ENCODE peak calls at places on chromosomes 16 and 17, in eight cellular contexts. One of them, this sample, is unnamed. For H3K4me1, the result is how much of the 10 kb centered on the place peaks cover.

GRCh38 chr16:69365901-69366300 is 14.3 kb upstream of the TMED6 start:
- DNase-seq in right lobe of liver: no peak
- DNase-seq in A549: no peak
- DNase-seq in body of pancreas: no peak
- DNase-seq in prostate gland: no peak
- DNase-seq in cardiac muscle cell: no peak
- DNase-seq in mucosa of descending colon: no peak
- DNase-seq in suprapubic skin: no peak
- DNase-seq in this sample: no peak

GRCh38 chr16:46894011-46894672 is 10.0 kb downstream of the GPT2 start:
- DNase-seq in body of pancreas: peak
- DNase-seq in mucosa of descending colon: no peak
- DNase-seq in A549: no peak
- DNase-seq in suprapubic skin: no peak
- DNase-seq in cardiac muscle cell: peak
- DNase-seq in prostate gland: peak
- DNase-seq in right lobe of liver: peak
- DNase-seq in this sample: no peak

GRCh38 chr16:77191259-77191969 is 424 bp downstream of the MON1B start:
- DNase-seq in mucosa of descending colon: peak
- DNase-seq in suprapubic skin: no peak
- DNase-seq in cardiac muscle cell: peak
- DNase-seq in right lobe of liver: peak
- DNase-seq in body of pancreas: peak
- DNase-seq in prostate gland: no peak
- DNase-seq in A549: peak
- DNase-seq in this sample: no peak

GRCh38 chr16:11914759-11915643 is 755 bp downstream of the GSPT1 start:
- DNase-seq in mucosa of descending colon: peak
- DNase-seq in cardiac muscle cell: peak
- DNase-seq in A549: peak
- DNase-seq in prostate gland: peak
- DNase-seq in suprapubic skin: no peak
- DNase-seq in body of pancreas: peak
- DNase-seq in right lobe of liver: peak
- DNase-seq in this sample: peak

GRCh38 chr17:12407495-12407894 is 258.2 kb upstream of the MYOCD start:
- DNase-seq in A549: no peak
- DNase-seq in body of pancreas: no peak
- DNase-seq in prostate gland: no peak
- DNase-seq in cardiac muscle cell: no peak
- DNase-seq in mucosa of descending colon: no peak
- DNase-seq in suprapubic skin: no peak
- DNase-seq in right lobe of liver: no peak
- DNase-seq in this sample: no peak

GRCh38 chr17:27494192-27495091 is 38.2 kb downstream of the KSR1 start:
- DNase-seq in mucosa of descending colon: peak
- DNase-seq in A549: peak
- DNase-seq in body of pancreas: peak
- DNase-seq in prostate gland: peak
- DNase-seq in cardiac muscle cell: peak
- DNase-seq in right lobe of liver: peak
- DNase-seq in suprapubic skin: peak
- DNase-seq in this sample: peak

GRCh38 chr17:82866521-82867214 is 26.8 kb upstream of the ZNF750 start:
- DNase-seq in mucosa of descending colon: peak
- DNase-seq in A549: no peak
- DNase-seq in body of pancreas: no peak
- DNase-seq in suprapubic skin: no peak
- DNase-seq in prostate gland: no peak
- DNase-seq in right lobe of liver: no peak
- DNase-seq in cardiac muscle cell: peak
- DNase-seq in this sample: no peak

GRCh38 chr16:52364500-52364899 is 182.4 kb downstream of the TOX3 start:
- DNase-seq in body of pancreas: no peak
- DNase-seq in right lobe of liver: no peak
- DNase-seq in suprapubic skin: no peak
- DNase-seq in mucosa of descending colon: no peak
- DNase-seq in A549: no peak
- DNase-seq in cardiac muscle cell: no peak
- DNase-seq in prostate gland: no peak
- DNase-seq in this sample: no peak

GRCh38 chr16:85891776-85892166 is 7.2 kb upstream of the IRF8 start:
- DNase-seq in suprapubic skin: no peak
- DNase-seq in cardiac muscle cell: no peak
- DNase-seq in prostate gland: no peak
- DNase-seq in mucosa of descending colon: no peak
- DNase-seq in body of pancreas: no peak
- DNase-seq in right lobe of liver: no peak
- DNase-seq in A549: no peak
- DNase-seq in this sample: no peak

DNA sequence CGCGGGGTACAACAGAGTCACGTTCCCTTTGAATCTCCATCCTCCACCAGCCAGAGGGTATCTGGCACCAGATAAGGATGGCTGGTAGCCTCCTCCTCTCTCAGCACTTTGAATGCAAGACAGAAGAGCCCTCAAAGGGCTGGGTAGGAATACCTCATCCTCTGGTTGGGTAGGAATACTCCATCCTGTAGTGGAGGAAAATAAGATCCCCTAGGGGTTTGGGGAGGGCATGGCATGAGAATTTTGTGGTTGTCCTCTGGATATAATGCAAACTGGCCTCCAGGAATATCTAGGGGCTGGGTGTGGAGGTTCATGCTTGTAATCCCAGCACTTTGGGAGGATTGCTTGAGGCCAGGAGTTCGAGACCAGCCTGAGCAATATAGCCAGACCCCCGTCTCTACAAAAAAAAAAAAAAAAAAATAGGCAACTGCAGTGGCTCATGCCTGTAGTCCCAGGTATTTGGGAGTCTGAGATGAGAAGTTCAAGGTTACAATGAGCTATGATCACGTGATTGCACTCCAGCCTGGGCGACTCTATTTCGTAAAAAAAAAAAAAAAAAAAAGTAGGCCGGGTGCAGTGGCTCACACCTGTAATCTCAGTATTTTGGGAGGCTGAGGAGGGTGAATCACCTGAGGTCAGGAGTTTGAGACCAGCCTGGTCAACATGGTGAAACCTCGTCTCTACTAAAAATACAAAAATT is 2.7 kb downstream of the IGFBP4 start:
- DNase-seq in suprapubic skin: no peak
- DNase-seq in body of pancreas: no peak
- DNase-seq in prostate gland: no peak
- DNase-seq in cardiac muscle cell: peak
- DNase-seq in A549: peak
- DNase-seq in mucosa of descending colon: no peak
- DNase-seq in right lobe of liver: no peak
- DNase-seq in this sample: no peak
- TF ChIP-seq CTCF in suprapubic skin: no peak
- TF ChIP-seq CTCF in body of pancreas: no peak
- TF ChIP-seq CTCF in prostate gland: peak
- TF ChIP-seq CTCF in cardiac muscle cell: no peak
- TF ChIP-seq CTCF in A549: no peak
- TF ChIP-seq CTCF in mucosa of descending colon: no peak
- TF ChIP-seq CTCF in right lobe of liver: peak
- TF ChIP-seq CTCF in this sample: no peak

GRCh38 chr16:68273896-68274295 is 9.6 kb downstream of the SLC7A6 start:
- DNase-seq in A549: no peak
- DNase-seq in cardiac muscle cell: no peak
- DNase-seq in suprapubic skin: no peak
- DNase-seq in right lobe of liver: no peak
- DNase-seq in prostate gland: no peak
- DNase-seq in mucosa of descending colon: no peak
- DNase-seq in body of pancreas: no peak
- DNase-seq in this sample: no peak

GRCh38 chr16:68274441-68274840 is 10.1 kb downstream of the SLC7A6 start:
- DNase-seq in suprapubic skin: no peak
- DNase-seq in A549: no peak
- DNase-seq in prostate gland: no peak
- DNase-seq in body of pancreas: no peak
- DNase-seq in cardiac muscle cell: no peak
- DNase-seq in mucosa of descending colon: no peak
- DNase-seq in right lobe of liver: no peak
- DNase-seq in this sample: no peak

GRCh38 chr16:68275611-68276191 is 11.4 kb downstream of the SLC7A6 start:
- DNase-seq in body of pancreas: no peak
- DNase-seq in prostate gland: peak
- DNase-seq in suprapubic skin: no peak
- DNase-seq in right lobe of liver: no peak
- DNase-seq in A549: no peak
- DNase-seq in cardiac muscle cell: no peak
- DNase-seq in mucosa of descending colon: no peak
- DNase-seq in this sample: no peak

GRCh38 chr16:68273459-68273858 is 9.1 kb downstream of the SLC7A6 start:
- DNase-seq in mucosa of descending colon: no peak
- DNase-seq in A549: no peak
- DNase-seq in body of pancreas: no peak
- DNase-seq in prostate gland: no peak
- DNase-seq in suprapubic skin: no peak
- DNase-seq in cardiac muscle cell: no peak
- DNase-seq in right lobe of liver: no peak
- DNase-seq in this sample: no peak

GRCh38 chr16:68276223-68276622 is 11.9 kb downstream of the SLC7A6 start:
- DNase-seq in mucosa of descending colon: no peak
- DNase-seq in prostate gland: no peak
- DNase-seq in right lobe of liver: no peak
- DNase-seq in A549: no peak
- DNase-seq in body of pancreas: no peak
- DNase-seq in cardiac muscle cell: no peak
- DNase-seq in suprapubic skin: no peak
- DNase-seq in this sample: no peak
- H3K4me1 ChIP-seq in mucosa of descending colon: under half
- H3K4me1 ChIP-seq in prostate gland: under half
- H3K4me1 ChIP-seq in right lobe of liver: under half
- H3K4me1 ChIP-seq in A549: under half
- H3K4me1 ChIP-seq in body of pancreas: under half
- H3K4me1 ChIP-seq in cardiac muscle cell: under half
- H3K4me1 ChIP-seq in suprapubic skin: half or more
- H3K4me1 ChIP-seq in this sample: half or more

GRCh38 chr16:30785126-30786106 is 1.6 kb downstream of the ZNF629 start:
- DNase-seq in mucosa of descending colon: no peak
- DNase-seq in body of pancreas: no peak
- DNase-seq in A549: no peak
- DNase-seq in right lobe of liver: no peak
- DNase-seq in prostate gland: no peak
- DNase-seq in suprapubic skin: no peak
- DNase-seq in cardiac muscle cell: no peak
- DNase-seq in this sample: no peak

GRCh38 chr16:30782486-30783279 is 4.3 kb downstream of the ZNF629 start:
- DNase-seq in A549: no peak
- DNase-seq in body of pancreas: no peak
- DNase-seq in prostate gland: no peak
- DNase-seq in mucosa of descending colon: no peak
- DNase-seq in suprapubic skin: no peak
- DNase-seq in cardiac muscle cell: no peak
- DNase-seq in right lobe of liver: no peak
- DNase-seq in this sample: no peak

GRCh38 chr16:30784215-30784614 is 2.8 kb downstream of the ZNF629 start:
- DNase-seq in prostate gland: no peak
- DNase-seq in cardiac muscle cell: no peak
- DNase-seq in mucosa of descending colon: no peak
- DNase-seq in A549: no peak
- DNase-seq in right lobe of liver: no peak
- DNase-seq in suprapubic skin: no peak
- DNase-seq in body of pancreas: no peak
- DNase-seq in this sample: no peak

GRCh38 chr16:30786115-30786935 is 680 bp downstream of the ZNF629 start:
- DNase-seq in body of pancreas: peak
- DNase-seq in A549: peak
- DNase-seq in mucosa of descending colon: no peak
- DNase-seq in cardiac muscle cell: peak
- DNase-seq in right lobe of liver: no peak
- DNase-seq in prostate gland: no peak
- DNase-seq in suprapubic skin: no peak
- DNase-seq in this sample: peak

GRCh38 chr16:30783280-30784109 is 3.5 kb downstream of the ZNF629 start:
- DNase-seq in prostate gland: no peak
- DNase-seq in mucosa of descending colon: no peak
- DNase-seq in suprapubic skin: no peak
- DNase-seq in A549: no peak
- DNase-seq in body of pancreas: no peak
- DNase-seq in right lobe of liver: no peak
- DNase-seq in cardiac muscle cell: no peak
- DNase-seq in this sample: no peak
- H3K4me3 ChIP-seq in prostate gland: no peak
- H3K4me3 ChIP-seq in mucosa of descending colon: no peak
- H3K4me3 ChIP-seq in suprapubic skin: no peak
- H3K4me3 ChIP-seq in A549: no peak
- H3K4me3 ChIP-seq in body of pancreas: no peak
- H3K4me3 ChIP-seq in right lobe of liver: no peak
- H3K4me3 ChIP-seq in cardiac muscle cell: no peak
- H3K4me3 ChIP-seq in this sample: no peak

DNA sequence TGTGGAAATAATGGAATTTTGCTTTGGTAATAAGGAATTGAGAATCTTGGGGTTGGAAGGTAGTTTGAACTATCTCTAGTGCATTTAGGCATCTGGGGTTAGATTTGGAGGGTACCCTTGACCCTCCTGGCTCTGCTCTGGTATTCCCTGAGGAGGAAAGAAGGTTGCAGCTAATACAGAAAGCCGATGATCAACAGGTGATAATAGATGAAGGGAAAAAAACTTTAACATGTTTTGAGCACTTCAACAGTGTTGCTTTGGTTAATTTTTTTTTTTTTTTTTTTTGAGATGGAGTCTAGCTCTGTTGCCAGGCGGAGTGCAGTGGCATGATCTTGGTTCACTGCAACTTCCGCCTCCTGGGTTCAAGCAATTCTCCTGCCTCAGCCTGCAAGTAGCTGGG is 4.8 kb downstream of the KAT7 start:
- DNase-seq in right lobe of liver: no peak
- DNase-seq in suprapubic skin: no peak
- DNase-seq in cardiac muscle cell: no peak
- DNase-seq in A549: no peak
- DNase-seq in prostate gland: no peak
- DNase-seq in body of pancreas: no peak
- DNase-seq in mucosa of descending colon: no peak
- DNase-seq in this sample: no peak
- TF ChIP-seq CTCF in right lobe of liver: no peak
- TF ChIP-seq CTCF in suprapubic skin: no peak
- TF ChIP-seq CTCF in cardiac muscle cell: no peak
- TF ChIP-seq CTCF in A549: no peak
- TF ChIP-seq CTCF in prostate gland: no peak
- TF ChIP-seq CTCF in body of pancreas: no peak
- TF ChIP-seq CTCF in mucosa of descending colon: no peak
- TF ChIP-seq CTCF in this sample: no peak

DNA sequence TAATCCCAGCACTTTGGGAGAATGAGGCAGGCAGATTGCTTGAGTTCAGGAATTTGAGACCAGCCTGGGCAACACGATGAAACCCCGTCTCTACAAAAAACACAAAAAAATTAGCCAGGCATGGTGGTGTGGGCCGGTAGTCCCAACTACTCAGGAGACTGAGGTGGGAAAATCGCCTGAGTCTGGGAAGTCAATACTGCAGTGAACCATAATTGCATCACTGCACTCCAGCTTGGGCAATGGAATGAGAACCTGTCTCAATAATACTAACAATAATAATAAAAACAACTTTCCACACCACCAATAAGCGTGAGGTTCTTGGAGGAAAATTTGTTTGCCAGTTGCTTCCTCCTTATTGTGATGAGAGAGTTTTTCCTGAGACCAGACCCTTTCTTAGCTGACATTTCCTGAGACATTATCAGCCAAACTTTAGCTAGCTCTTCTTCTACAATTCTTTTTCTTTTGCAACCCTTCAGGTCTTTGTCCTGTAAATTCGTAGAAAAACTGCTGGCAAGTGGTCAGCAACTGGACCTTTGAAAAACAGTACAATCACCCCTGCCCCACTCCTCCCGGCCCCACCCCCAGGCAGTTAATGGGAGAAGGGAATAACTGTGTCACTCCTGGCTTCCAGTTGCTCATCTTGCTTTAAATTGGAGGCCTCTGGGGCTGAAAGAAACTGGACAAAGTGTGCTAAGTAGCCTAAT is 3.5 kb upstream of the EZH1 start:
- DNase-seq in mucosa of descending colon: no peak
- DNase-seq in suprapubic skin: no peak
- DNase-seq in body of pancreas: no peak
- DNase-seq in A549: no peak
- DNase-seq in prostate gland: no peak
- DNase-seq in right lobe of liver: no peak
- DNase-seq in cardiac muscle cell: no peak
- DNase-seq in this sample: no peak
- H3K4me1 ChIP-seq in mucosa of descending colon: under half
- H3K4me1 ChIP-seq in suprapubic skin: half or more
- H3K4me1 ChIP-seq in body of pancreas: under half
- H3K4me1 ChIP-seq in A549: under half
- H3K4me1 ChIP-seq in prostate gland: under half
- H3K4me1 ChIP-seq in right lobe of liver: under half
- H3K4me1 ChIP-seq in cardiac muscle cell: under half
- H3K4me1 ChIP-seq in this sample: under half